ENCODE peak calls at places on chromosomes 4 and X, in four cellular contexts. One of them, this sample, is unnamed.

GRCh38 chr4:124085561-124086180 is 626.9 kb downstream of the ANKRD50 start:
- DNase-seq in lower lobe of right lung: no peak
- DNase-seq in endothelial cell of umbilical vein: no peak
- DNase-seq in AG04450: no peak
- DNase-seq in this sample: peak

GRCh38 chr4:134337584-134337983 is 136.0 kb upstream of the PABPC4L start:
- DNase-seq in lower lobe of right lung: no peak
- DNase-seq in endothelial cell of umbilical vein: peak
- DNase-seq in AG04450: no peak
- DNase-seq in this sample: no peak

GRCh38 chr4:1788254-1788973 is 4.7 kb upstream of the FGFR3 start:
- DNase-seq in AG04450: no peak
- DNase-seq in lower lobe of right lung: no peak
- DNase-seq in endothelial cell of umbilical vein: no peak
- DNase-seq in this sample: no peak

GRCh38 chr4:22170353-22170752 is 221.8 kb upstream of the KCNIP4 start:
- DNase-seq in lower lobe of right lung: no peak
- DNase-seq in AG04450: no peak
- DNase-seq in endothelial cell of umbilical vein: no peak
- DNase-seq in this sample: no peak

GRCh38 chr4:123631699-123632098 is 235.1 kb downstream of the SPRY1 start:
- DNase-seq in endothelial cell of umbilical vein: no peak
- DNase-seq in lower lobe of right lung: no peak
- DNase-seq in AG04450: no peak
- DNase-seq in this sample: peak

GRCh38 chr4:128385683-128386304 is 98.2 kb upstream of the PGRMC2 start:
- DNase-seq in lower lobe of right lung: no peak
- DNase-seq in AG04450: no peak
- DNase-seq in endothelial cell of umbilical vein: peak
- DNase-seq in this sample: peak

GRCh38 chr4:134202557-134202956 is 968 bp upstream of the PABPC4L start:
- DNase-seq in lower lobe of right lung: no peak
- DNase-seq in AG04450: no peak
- DNase-seq in endothelial cell of umbilical vein: peak
- DNase-seq in this sample: no peak

GRCh38 chr4:184792950-184793555 is 32.7 kb downstream of the ACSL1 start:
- DNase-seq in endothelial cell of umbilical vein: peak
- DNase-seq in lower lobe of right lung: peak
- DNase-seq in AG04450: peak
- DNase-seq in this sample: peak

GRCh38 chrX:115098897-115099296 is 81.5 kb upstream of the IL13RA2 start:
- DNase-seq in lower lobe of right lung: no peak
- DNase-seq in endothelial cell of umbilical vein: no peak
- DNase-seq in AG04450: no peak
- DNase-seq in this sample: no peak

GRCh38 chrX:135275973-135276372 is 24.1 kb downstream of the ETDA start:
- DNase-seq in AG04450: no peak
- DNase-seq in lower lobe of right lung: no peak
- DNase-seq in endothelial cell of umbilical vein: no peak
- DNase-seq in this sample: no peak

GRCh38 chrX:24023972-24024664 is 2.9 kb downstream of the KLHL15 start:
- DNase-seq in endothelial cell of umbilical vein: peak
- DNase-seq in lower lobe of right lung: no peak
- DNase-seq in AG04450: no peak
- DNase-seq in this sample: peak

GRCh38 chr4:76831475-76832390 is 66.2 kb downstream of the SOWAHB start:
- DNase-seq in endothelial cell of umbilical vein: peak
- DNase-seq in AG04450: no peak
- DNase-seq in lower lobe of right lung: no peak
- DNase-seq in this sample: no peak

GRCh38 chr4:166535865-166536264 is 662.8 kb downstream of the TLL1 start:
- DNase-seq in AG04450: no peak
- DNase-seq in endothelial cell of umbilical vein: no peak
- DNase-seq in lower lobe of right lung: no peak
- DNase-seq in this sample: peak

GRCh38 chr4:10085386-10085785 is 31.2 kb downstream of the WDR1 start:
- DNase-seq in AG04450: no peak
- DNase-seq in lower lobe of right lung: peak
- DNase-seq in endothelial cell of umbilical vein: no peak
- DNase-seq in this sample: no peak

GRCh38 chrX:72126539-72127140 is 5.1 kb downstream of the RTL5 start:
- DNase-seq in endothelial cell of umbilical vein: peak
- DNase-seq in AG04450: peak
- DNase-seq in lower lobe of right lung: peak
- DNase-seq in this sample: peak

GRCh38 chr4:119026662-119027444 is 108.8 kb upstream of the MYOZ2 start:
- DNase-seq in endothelial cell of umbilical vein: no peak
- DNase-seq in AG04450: no peak
- DNase-seq in lower lobe of right lung: no peak
- DNase-seq in this sample: no peak

GRCh38 chrX:150664290-150664689 is 28.9 kb upstream of the MTMR1 start:
- DNase-seq in lower lobe of right lung: peak
- DNase-seq in AG04450: no peak
- DNase-seq in endothelial cell of umbilical vein: no peak
- DNase-seq in this sample: peak

GRCh38 chr4:6502747-6503465 is 30.5 kb upstream of the PPP2R2C start:
- DNase-seq in AG04450: no peak
- DNase-seq in lower lobe of right lung: no peak
- DNase-seq in endothelial cell of umbilical vein: no peak
- DNase-seq in this sample: no peak

GRCh38 chrX:125203737-125204578 is 115.7 kb upstream of the TEX13C start:
- DNase-seq in lower lobe of right lung: peak
- DNase-seq in AG04450: no peak
- DNase-seq in endothelial cell of umbilical vein: no peak
- DNase-seq in this sample: peak

GRCh38 chrX:17591741-17592110 is 145.6 kb upstream of the SCML1 start:
- DNase-seq in AG04450: no peak
- DNase-seq in endothelial cell of umbilical vein: peak
- DNase-seq in lower lobe of right lung: no peak
- DNase-seq in this sample: no peak

GRCh38 chrX:115592997-115593734 is 32.2 kb downstream of the PLS3 start:
- DNase-seq in endothelial cell of umbilical vein: peak
- DNase-seq in AG04450: no peak
- DNase-seq in lower lobe of right lung: no peak
- DNase-seq in this sample: peak

GRCh38 chrX:17242470-17242869 is 132.5 kb upstream of the NHS start:
- DNase-seq in lower lobe of right lung: no peak
- DNase-seq in endothelial cell of umbilical vein: peak
- DNase-seq in AG04450: peak
- DNase-seq in this sample: peak

GRCh38 chrX:103658681-103659433 is 27.6 kb downstream of the MORF4L2 start:
- DNase-seq in AG04450: no peak
- DNase-seq in lower lobe of right lung: no peak
- DNase-seq in endothelial cell of umbilical vein: no peak
- DNase-seq in this sample: peak

GRCh38 chr4:56828784-56829535 is 7.5 kb upstream of the SPINK2 start:
- DNase-seq in AG04450: no peak
- DNase-seq in endothelial cell of umbilical vein: no peak
- DNase-seq in lower lobe of right lung: no peak
- DNase-seq in this sample: no peak

GRCh38 chrX:149044471-149044870 is 460.6 kb downstream of the IDS start:
- DNase-seq in AG04450: no peak
- DNase-seq in lower lobe of right lung: no peak
- DNase-seq in endothelial cell of umbilical vein: no peak
- DNase-seq in this sample: no peak

GRCh38 chr4:65658117-65658516 is 12.2 kb downstream of the EPHA5 start:
- DNase-seq in lower lobe of right lung: peak
- DNase-seq in endothelial cell of umbilical vein: no peak
- DNase-seq in AG04450: no peak
- DNase-seq in this sample: no peak

GRCh38 chr4:88745175-88745574 is 47.5 kb upstream of the NAP1L5 start:
- DNase-seq in AG04450: no peak
- DNase-seq in endothelial cell of umbilical vein: no peak
- DNase-seq in lower lobe of right lung: no peak
- DNase-seq in this sample: no peak

GRCh38 chrX:136733613-136734012 is 47.1 kb downstream of the ARHGEF6 start:
- DNase-seq in endothelial cell of umbilical vein: no peak
- DNase-seq in lower lobe of right lung: no peak
- DNase-seq in AG04450: no peak
- DNase-seq in this sample: no peak

GRCh38 chr4:23728393-23728792 is 161.5 kb downstream of the PPARGC1A start:
- DNase-seq in lower lobe of right lung: no peak
- DNase-seq in endothelial cell of umbilical vein: no peak
- DNase-seq in AG04450: peak
- DNase-seq in this sample: no peak

GRCh38 chr4:78720151-78720726 is 55.9 kb upstream of the BMP2K start:
- DNase-seq in AG04450: no peak
- DNase-seq in endothelial cell of umbilical vein: no peak
- DNase-seq in lower lobe of right lung: no peak
- DNase-seq in this sample: no peak

GRCh38 chr4:574346-575161 is 1.5 kb downstream of the TMEM271 start:
- DNase-seq in endothelial cell of umbilical vein: no peak
- DNase-seq in lower lobe of right lung: no peak
- DNase-seq in AG04450: no peak
- DNase-seq in this sample: no peak

GRCh38 chr4:575281-576141 is 584 bp downstream of the TMEM271 start:
- DNase-seq in AG04450: no peak
- DNase-seq in lower lobe of right lung: no peak
- DNase-seq in endothelial cell of umbilical vein: peak
- DNase-seq in this sample: peak

GRCh38 chr4:576991-577498 is 950 bp upstream of the TMEM271 start:
- DNase-seq in lower lobe of right lung: no peak
- DNase-seq in endothelial cell of umbilical vein: no peak
- DNase-seq in AG04450: no peak
- DNase-seq in this sample: peak

GRCh38 chr4:577499-578450 is 1.7 kb upstream of the TMEM271 start:
- DNase-seq in AG04450: no peak
- DNase-seq in lower lobe of right lung: no peak
- DNase-seq in endothelial cell of umbilical vein: no peak
- DNase-seq in this sample: peak

GRCh38 chr4:576245-576821 is at the start of gene TMEM271:
- DNase-seq in endothelial cell of umbilical vein: no peak
- DNase-seq in lower lobe of right lung: no peak
- DNase-seq in AG04450: no peak
- DNase-seq in this sample: peak
- H3K4me3 ChIP-seq in endothelial cell of umbilical vein: no peak
- H3K4me3 ChIP-seq in lower lobe of right lung: no peak
- H3K4me3 ChIP-seq in AG04450: no peak
- H3K4me3 ChIP-seq in this sample: peak

DNA sequence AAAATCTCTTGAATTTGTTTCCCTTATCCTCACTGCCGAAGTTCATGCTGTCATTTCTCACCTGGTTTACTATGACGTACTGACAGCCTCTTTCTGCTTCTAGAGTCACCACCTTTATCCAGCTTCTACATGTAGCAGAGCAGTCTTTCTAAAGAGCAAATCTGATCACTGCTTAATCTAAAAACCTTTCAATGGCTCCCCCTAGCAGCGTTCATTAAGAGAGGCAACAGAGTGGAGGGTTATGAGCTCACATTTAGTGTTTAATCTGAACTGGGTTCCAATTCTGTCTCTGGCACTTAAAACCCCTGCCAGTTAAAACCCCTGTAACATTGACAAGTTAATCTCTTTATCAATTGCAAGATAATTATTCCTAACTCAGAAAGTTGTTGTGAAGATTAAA is 4.4 kb downstream of the RBPJ start:
- DNase-seq in lower lobe of right lung: no peak
- DNase-seq in endothelial cell of umbilical vein: no peak
- DNase-seq in AG04450: no peak
- DNase-seq in this sample: peak
- TF ChIP-seq CTCF in lower lobe of right lung: peak
- TF ChIP-seq CTCF in endothelial cell of umbilical vein: no peak
- TF ChIP-seq CTCF in AG04450: peak
- TF ChIP-seq CTCF in this sample: peak

GRCh38 chrX:154030715-154031305 is 11.1 kb upstream of the IRAK1 start:
- DNase-seq in lower lobe of right lung: no peak
- DNase-seq in AG04450: no peak
- DNase-seq in endothelial cell of umbilical vein: no peak
- DNase-seq in this sample: no peak

GRCh38 chrX:154030266-154030665 is 10.6 kb upstream of the IRAK1 start:
- DNase-seq in AG04450: no peak
- DNase-seq in endothelial cell of umbilical vein: no peak
- DNase-seq in lower lobe of right lung: no peak
- DNase-seq in this sample: no peak

GRCh38 chrX:154028502-154029184 is 8.9 kb upstream of the IRAK1 start:
- DNase-seq in endothelial cell of umbilical vein: no peak
- DNase-seq in AG04450: no peak
- DNase-seq in lower lobe of right lung: no peak
- DNase-seq in this sample: no peak

GRCh38 chrX:154027003-154027402 is 7.3 kb upstream of the IRAK1 start:
- DNase-seq in lower lobe of right lung: no peak
- DNase-seq in endothelial cell of umbilical vein: no peak
- DNase-seq in AG04450: no peak
- DNase-seq in this sample: no peak

DNA sequence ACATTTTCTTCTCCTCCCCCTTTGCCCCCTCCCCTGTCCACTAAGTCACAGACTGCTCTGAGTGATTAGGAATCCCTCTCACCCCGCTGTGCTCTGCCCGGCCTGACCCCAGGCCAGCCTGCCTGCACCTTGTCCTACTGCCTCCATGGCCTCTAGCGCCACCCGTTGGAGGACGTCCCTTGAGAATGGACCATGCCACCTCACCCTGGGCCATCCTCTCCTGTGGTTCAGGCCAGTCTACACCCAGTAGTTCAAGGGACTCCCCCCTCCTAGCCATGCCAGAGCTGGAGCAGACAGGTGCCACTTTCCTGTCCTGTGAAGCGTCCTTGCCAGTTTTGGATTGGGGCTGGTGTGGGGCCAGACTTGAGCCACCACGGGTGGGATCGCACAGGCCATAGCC is 9.7 kb upstream of the IRAK1 start:
- DNase-seq in endothelial cell of umbilical vein: no peak
- DNase-seq in lower lobe of right lung: no peak
- DNase-seq in AG04450: no peak
- DNase-seq in this sample: no peak
- H3K4me3 ChIP-seq in endothelial cell of umbilical vein: no peak
- H3K4me3 ChIP-seq in lower lobe of right lung: no peak
- H3K4me3 ChIP-seq in AG04450: no peak
- H3K4me3 ChIP-seq in this sample: no peak

DNA sequence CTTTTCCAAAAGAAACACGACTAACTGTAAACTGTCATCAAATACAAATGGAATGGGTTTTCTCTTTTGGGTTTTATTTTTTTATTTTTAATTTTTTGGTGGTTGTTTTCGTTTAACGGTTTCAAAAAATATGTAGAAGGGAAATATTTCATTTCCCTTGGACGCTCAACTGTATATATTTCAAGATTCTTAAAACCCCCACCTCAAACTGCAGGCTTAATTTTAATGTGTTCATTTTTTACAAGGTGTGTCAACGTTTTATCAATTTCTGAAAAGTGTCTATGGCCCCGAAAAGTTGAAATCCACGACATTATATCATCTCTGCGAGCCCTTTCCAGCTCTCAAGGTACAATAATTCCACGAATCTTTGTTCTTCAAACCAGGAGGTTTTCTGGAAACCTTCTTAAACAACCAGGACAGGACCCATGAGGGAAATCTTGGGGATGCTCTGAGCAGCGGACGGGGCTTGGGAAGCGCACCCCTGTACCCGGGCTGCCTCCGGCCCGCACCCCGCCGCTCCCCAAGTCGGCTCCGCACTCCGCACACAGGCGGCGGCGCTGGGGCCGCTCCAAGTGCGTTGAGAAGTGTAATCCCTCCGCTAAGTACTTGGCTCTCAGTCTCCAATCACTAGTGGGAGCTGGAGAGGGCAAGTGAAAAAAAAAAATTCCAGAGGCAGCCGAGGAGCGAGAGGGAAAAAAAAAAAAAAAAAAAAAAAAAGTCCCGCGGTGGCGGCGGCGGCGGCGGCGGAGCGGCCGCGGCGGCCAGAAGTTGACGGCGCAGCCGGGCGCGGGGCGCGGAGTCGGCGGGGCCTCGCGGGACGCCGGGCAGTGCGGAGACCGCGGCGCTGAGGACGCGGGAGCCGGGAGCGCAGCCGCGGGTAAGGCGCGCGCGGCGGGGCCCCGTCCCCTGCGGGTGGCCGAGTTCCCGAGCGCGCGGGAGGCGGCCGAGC is at the start of gene BMPR1B:
- DNase-seq in lower lobe of right lung: no peak
- DNase-seq in endothelial cell of umbilical vein: peak
- DNase-seq in AG04450: peak
- DNase-seq in this sample: peak
- TF ChIP-seq CTCF in lower lobe of right lung: no peak
- TF ChIP-seq CTCF in endothelial cell of umbilical vein: peak
- TF ChIP-seq CTCF in AG04450: peak
- TF ChIP-seq CTCF in this sample: no peak

This sample was measured in A673.